ENCODE peak calls at places on chromosomes 11 and 22, in nine cellular contexts. L, H, K, V, R, Z, F, M and O are unnamed samples.

GRCh38 chr11:117900720-117901440 is 24.4 kb upstream of the FXYD6 start:
- DNase-seq in L (no peak), H (no peak), K (no peak), V (no peak), R (no peak), Z (peak; percentile 33), F (no peak), M (no peak), O (no peak)

GRCh38 chr22:22983816-22984215 is 86.5 kb upstream of the GNAZ start:
- DNase-seq in L (no peak), H (no peak), K (no peak), V (no peak), R (no peak), Z (no peak), F (no peak), M (no peak), O (no peak)

GRCh38 chr22:46373838-46374662 is 38.5 kb downstream of the TRMU start:
- DNase-seq in L (no peak), H (no peak), K (no peak), V (peak; percentile 18), R (no peak), Z (no peak), F (no peak), M (no peak), O (no peak)

GRCh38 chr22:41446057-41446501 is 522 bp downstream of the TOB2 start:
- DNase-seq in L (peak; percentile 83), H (no peak), K (peak; percentile 34), V (peak; percentile 52), R (peak; percentile 59), Z (no peak), F (peak; percentile 34), M (no peak), O (peak; percentile 57)

GRCh38 chr11:11798586-11799438 is 43.0 kb upstream of the USP47 start:
- DNase-seq in L (peak; percentile 89), H (peak; percentile 87), K (peak; percentile 91), V (peak; percentile 88), R (peak; percentile 66), Z (peak; percentile 83), F (peak; percentile 84), M (peak; percentile 78), O (peak; percentile 70)

GRCh38 chr11:65502852-65503603 is 4.2 kb downstream of the MALAT1 start:
- DNase-seq in L (no peak), H (no peak), K (no peak), V (no peak), R (no peak), Z (peak; percentile 42), F (no peak), M (peak; percentile 64), O (no peak)

GRCh38 chr11:128845334-128845780 is 21.7 kb downstream of the KCNJ1 start:
- DNase-seq in L (no peak), H (no peak), K (no peak), V (no peak), R (no peak), Z (no peak), F (no peak), M (no peak), O (no peak)

GRCh38 chr11:69456712-69457111 is 24.8 kb upstream of the LINC01488 start:
- DNase-seq in L (peak; percentile 17), H (no peak), K (no peak), V (no peak), R (no peak), Z (no peak), F (no peak), M (no peak), O (no peak)

GRCh38 chr11:69862797-69863543 is 43.8 kb upstream of the FGF3 start:
- DNase-seq in L (no peak), H (no peak), K (no peak), V (no peak), R (no peak), Z (no peak), F (no peak), M (no peak), O (no peak)

GRCh38 chr11:69480547-69481392 is 693 bp upstream of the LINC01488 start:
- DNase-seq in L (peak; percentile 67), H (no peak), K (no peak), V (peak; percentile 46), R (no peak), Z (peak; percentile 69), F (peak; percentile 53), M (peak; percentile 15), O (no peak)

GRCh38 chr11:2143652-2144548 is 4.7 kb upstream of the IGF2 start:
- DNase-seq in L (no peak), H (no peak), K (no peak), V (no peak), R (peak; percentile 69), Z (no peak), F (no peak), M (no peak), O (no peak)
- TF ChIP-seq CTCF in L (no peak), H (no peak), K (no peak), V (peak; percentile 31), R (peak; percentile 39), Z (no peak), F (no peak), M (peak; percentile 1), O (no peak)

DNA sequence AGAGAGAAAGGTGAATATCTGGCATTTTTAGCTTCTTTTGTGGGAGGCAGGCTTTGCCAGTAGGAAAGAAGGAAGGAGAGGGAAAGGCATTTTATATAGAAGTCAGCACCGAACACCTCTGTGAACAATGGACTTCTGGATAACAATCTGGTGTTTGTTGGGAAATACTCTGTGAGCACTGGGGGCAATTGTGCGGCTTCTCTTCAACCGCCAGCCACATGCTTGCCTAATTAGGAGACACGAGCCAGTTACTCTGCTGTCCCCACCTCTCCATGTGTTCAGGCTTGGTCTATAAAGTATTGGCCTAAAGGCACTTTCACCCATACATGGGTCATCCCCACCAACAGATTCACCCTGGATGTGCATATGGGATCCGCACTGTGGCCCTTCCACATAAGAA is 523.6 kb downstream of the NTM start:
- DNase-seq in L (no peak), H (no peak), K (no peak), V (no peak), R (no peak), Z (no peak), F (no peak), M (no peak), O (no peak)
- H3K4me1 ChIP-seq in L (no peaks in the 10 kb centered on the region), H (peaks cover 39% of the 10 kb centered on the region), K (no peaks in the 10 kb centered on the region), V (no peaks in the 10 kb centered on the region), R (peaks cover 20% of the 10 kb centered on the region), Z (no peaks in the 10 kb centered on the region), F (no peaks in the 10 kb centered on the region), M (peaks cover 21% of the 10 kb centered on the region), O (no peaks in the 10 kb centered on the region)

DNA sequence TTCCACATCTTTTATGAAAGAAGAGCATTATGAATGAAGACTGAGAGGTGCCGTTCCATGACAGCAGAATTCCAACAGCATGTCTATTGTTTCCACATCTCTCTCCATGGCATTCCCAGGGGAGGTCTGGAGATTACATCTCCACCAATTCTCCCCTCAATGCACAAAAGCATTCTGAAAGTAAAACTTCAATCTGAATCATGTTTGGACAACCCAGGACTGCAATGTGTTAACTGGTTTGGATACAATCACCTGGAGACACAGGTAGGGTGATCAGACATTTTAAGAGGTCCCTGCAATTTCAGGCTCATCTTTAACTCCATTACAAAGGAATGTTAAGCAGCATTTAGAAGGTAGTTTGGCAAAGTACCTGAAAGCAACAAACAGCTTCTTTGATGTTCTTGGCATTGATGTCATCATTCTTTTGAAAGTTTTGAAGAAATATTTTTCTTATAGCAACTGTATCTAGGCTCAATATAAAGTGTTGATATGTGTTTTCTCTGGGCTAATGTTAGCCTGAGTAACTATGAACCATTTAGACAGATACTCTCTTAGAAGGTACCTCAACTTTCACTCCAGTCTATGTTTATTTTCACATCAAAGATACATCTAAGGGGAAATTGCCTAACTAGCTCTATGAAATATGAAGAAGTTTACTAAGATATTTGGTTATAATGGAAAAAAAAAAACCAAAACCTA is 181.4 kb upstream of the MTMR2 start:
- DNase-seq in L (no peak), H (no peak), K (no peak), V (no peak), R (no peak), Z (no peak), F (no peak), M (no peak), O (no peak)
- H3K27ac ChIP-seq in L (no peak overlapping the region), H (peak overlapping the region; percentile 7), K (no peak overlapping the region), V (no peak overlapping the region), R (no peak overlapping the region), Z (peak overlapping the region; percentile 95), F (no peak overlapping the region), M (no peak overlapping the region), O (no peak overlapping the region)

DNA sequence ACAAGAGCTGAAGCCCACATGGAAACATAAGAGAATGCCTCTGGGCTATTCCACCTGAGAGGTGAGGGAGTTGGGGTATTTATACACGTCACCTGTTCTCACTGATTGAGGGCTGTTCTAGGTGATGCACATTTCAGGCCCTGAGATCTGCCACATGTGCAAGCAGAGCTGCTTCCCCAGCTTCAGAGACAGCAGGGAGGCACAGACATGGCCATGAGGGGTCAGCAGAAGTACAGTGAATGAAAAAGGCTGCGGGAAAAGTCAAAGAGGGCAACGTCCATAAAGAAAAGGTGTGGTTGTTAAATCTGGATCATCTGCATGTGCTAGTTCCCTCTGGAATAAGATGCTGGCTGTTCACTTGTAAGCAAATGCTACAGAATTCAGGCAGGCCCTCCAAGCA is 75.4 kb downstream of the GAB4 start:
- DNase-seq in L (no peak), H (no peak), K (no peak), V (no peak), R (no peak), Z (no peak), F (no peak), M (no peak), O (no peak)
- TF ChIP-seq CTCF in L (no peak), H (no peak), K (no peak), V (no peak), R (no peak), Z (no peak), F (peak; percentile 36), M (no peak), O (no peak)

GRCh38 chr11:74684661-74685060 is 46.6 kb downstream of the CHRDL2 start:
- DNase-seq in L (peak; percentile 18), H (no peak), K (no peak), V (no peak), R (no peak), Z (no peak), F (no peak), M (no peak), O (no peak)
- H3K4me1 ChIP-seq in L (peaks cover 6% of the 10 kb centered on the region), H (peaks cover 44% of the 10 kb centered on the region), K (peaks cover 24% of the 10 kb centered on the region), V (peaks cover 32% of the 10 kb centered on the region), R (peaks cover 2% of the 10 kb centered on the region), Z (no peaks in the 10 kb centered on the region), F (peaks cover 19% of the 10 kb centered on the region), M (peaks cover 25% of the 10 kb centered on the region), O (peaks cover 2% of the 10 kb centered on the region)

DNA sequence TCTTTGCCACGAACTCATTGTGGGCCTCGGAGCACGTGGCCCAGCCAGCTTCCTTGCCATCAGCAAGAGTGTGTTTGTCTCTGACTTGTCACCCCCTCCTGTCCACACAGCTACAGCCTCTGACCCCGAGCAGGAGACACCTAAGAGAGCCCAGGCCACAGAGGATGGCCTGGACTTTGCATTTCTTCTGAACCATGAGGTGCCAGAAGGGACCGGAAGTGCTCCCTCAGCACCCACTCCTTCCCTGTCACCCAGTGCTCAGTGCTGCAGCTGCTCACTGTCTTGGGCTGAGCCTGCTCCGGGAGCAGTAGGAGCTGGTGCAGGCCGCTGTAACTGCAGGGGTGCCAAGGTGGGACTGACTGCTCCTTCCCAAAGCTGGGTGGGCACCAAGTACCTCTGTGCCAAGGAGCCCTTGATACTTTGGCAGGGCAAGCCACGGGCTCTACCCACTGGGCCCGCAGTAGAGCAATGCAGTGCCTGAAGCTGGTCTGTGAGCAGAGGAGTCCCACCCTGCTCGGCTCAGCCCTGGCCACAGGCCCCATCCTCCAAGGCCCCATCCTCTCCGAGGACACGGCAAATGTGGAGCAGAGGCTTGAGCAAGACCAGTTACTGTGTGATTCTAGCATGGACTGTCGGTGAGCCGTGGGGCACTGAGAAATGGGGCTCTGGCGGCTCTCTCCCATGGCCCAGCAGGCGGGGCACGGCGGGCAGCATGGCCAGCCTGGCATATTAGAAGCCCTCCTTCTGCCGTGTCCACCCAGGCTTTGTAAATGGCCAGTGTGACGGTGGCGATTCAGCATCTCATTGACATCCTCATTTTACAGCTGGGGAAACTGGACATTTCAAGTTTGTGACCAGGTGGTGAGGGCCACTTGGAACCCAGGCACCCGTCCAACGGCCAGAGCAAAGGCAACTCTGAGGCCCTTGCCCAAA is 6.3 kb downstream of the GRK2 start:
- DNase-seq in L (peak; percentile 72), H (no peak), K (no peak), V (no peak), R (no peak), Z (peak; percentile 46), F (no peak), M (no peak), O (peak; percentile 26)
- H3K27ac ChIP-seq in L (peak overlapping the region; percentile 38), H (peak overlapping the region; percentile 91), K (peak overlapping the region; percentile 92), V (no peak overlapping the region), R (no peak overlapping the region), Z (peak overlapping the region; percentile 75), F (peak overlapping the region; percentile 71), M (peak overlapping the region; percentile 36), O (no peak overlapping the region)